ENCODE peak calls at places on chromosomes 12 and 14, in six cellular contexts. S is left ventricle myocardium inferior, H is GM04503, L is heart right ventricle, O is NAMALWA, W is AG10803. T is an unnamed sample.

GRCh38 chr14:102523200-102524025 is 13.8 kb upstream of the ANKRD9 start:
- DNase-seq in O (no peak), L (no peak), W (no peak), S (no peak), H (no peak), T (no peak)

GRCh38 chr12:104672501-104673265 is 215.9 kb downstream of the CHST11 start:
- DNase-seq in L (no peak), H (no peak), S (peak), W (peak), O (no peak), T (no peak)

GRCh38 chr14:54895683-54896082 is 6.9 kb downstream of the GCH1 start:
- DNase-seq in S (no peak), H (no peak), O (no peak), W (no peak), L (no peak), T (no peak)

GRCh38 chr14:105888784-105889665 is 362.6 kb downstream of the TMEM121 start:
- DNase-seq in S (peak), O (no peak), L (no peak), H (no peak), W (no peak), T (no peak)

GRCh38 chr14:104117341-104118005 is 20.9 kb upstream of the KIF26A start:
- DNase-seq in O (no peak), W (no peak), S (no peak), H (no peak), L (peak), T (no peak)

GRCh38 chr12:1914116-1914911 is 4.1 kb downstream of the CACNA2D4 start:
- DNase-seq in S (no peak), W (no peak), O (no peak), H (no peak), L (no peak), T (no peak)

GRCh38 chr12:19222566-19222965 is 93.0 kb downstream of the PLEKHA5 start:
- DNase-seq in L (no peak), O (no peak), W (peak), H (no peak), S (no peak), T (no peak)

GRCh38 chr14:66008631-66009030 is 477.5 kb upstream of the CCDC196 start:
- DNase-seq in H (no peak), L (no peak), O (no peak), S (no peak), W (no peak), T (no peak)

GRCh38 chr14:69519701-69520100 is 35.2 kb downstream of the PLEKHD1 start:
- DNase-seq in W (no peak), O (no peak), S (no peak), L (no peak), H (no peak), T (no peak)

GRCh38 chr14:30906752-30907658 is 32.6 kb downstream of the COCH start:
- DNase-seq in L (no peak), W (no peak), S (no peak), O (peak), H (no peak), T (no peak)

GRCh38 chr14:39558525-39558924 is 126.3 kb upstream of the FBXO33 start:
- DNase-seq in W (no peak), H (no peak), S (no peak), O (no peak), L (no peak), T (no peak)

GRCh38 chr12:78185109-78185508 is 354.4 kb downstream of the NAV3 start:
- DNase-seq in W (peak), O (no peak), S (no peak), H (no peak), L (no peak), T (no peak)

T was measured in GM04504.